ENCODE peak calls at places on chromosome 10, in eight cellular contexts. B is heart left ventricle, E is AG10803, D is IMR-90, Z is trophoblast cell, X is left lung, Q is brain microvascular endothelial cell, F is PC-9. K is an unnamed sample.

GRCh38 chr10:75712241-75712880 is 280.9 kb downstream of the LRMDA start:
- DNase-seq in D (no peak), X (no peak), E (no peak), F (no peak), Z (no peak), B (peak), Q (no peak), K (no peak)

GRCh38 chr10:120436431-120437142 is 20.4 kb upstream of the PLPP4 start:
- DNase-seq in Q (no peak), F (no peak), Z (no peak), B (no peak), E (no peak), D (no peak), X (no peak), K (no peak)

GRCh38 chr10:52261362-52261761 is 52.7 kb upstream of the DKK1 start:
- DNase-seq in Z (no peak), X (no peak), Q (no peak), B (no peak), D (no peak), F (no peak), E (no peak), K (no peak)

GRCh38 chr10:110278562-110278961 is 26.2 kb downstream of the SMNDC1 start:
- DNase-seq in B (no peak), F (no peak), X (no peak), Q (no peak), Z (no peak), D (no peak), E (no peak), K (no peak)

GRCh38 chr10:86038371-86038770 is 328.2 kb downstream of the GRID1 start:
- DNase-seq in D (no peak), E (no peak), Z (no peak), X (no peak), B (no peak), F (no peak), Q (no peak), K (no peak)

GRCh38 chr10:29861811-29862505 is 197.4 kb downstream of the JCAD start:
- DNase-seq in X (no peak), D (no peak), B (no peak), F (no peak), Z (no peak), E (peak), Q (no peak), K (no peak)

GRCh38 chr10:44411251-44411650 is 26.4 kb upstream of the CXCL12 start:
- DNase-seq in F (no peak), D (no peak), E (no peak), Q (no peak), X (no peak), Z (no peak), B (no peak), K (no peak)

GRCh38 chr10:73956476-73957338 is 41.2 kb upstream of the VCL start:
- DNase-seq in D (peak), X (no peak), B (peak), E (no peak), Q (peak), F (peak), Z (no peak), K (no peak)

GRCh38 chr10:105094048-105094447 is 453.0 kb downstream of the SORCS3 start:
- DNase-seq in D (no peak), Z (no peak), B (no peak), F (no peak), E (no peak), Q (no peak), X (no peak), K (no peak)

GRCh38 chr10:42491001-42491592 is 147.3 kb downstream of the ZNF33B start:
- DNase-seq in B (no peak), Q (no peak), Z (peak), F (no peak), X (no peak), E (peak), D (peak), K (no peak)

GRCh38 chr10:63605568-63605967 is 84.4 kb downstream of the REEP3 start:
- DNase-seq in D (peak), F (no peak), Q (no peak), B (no peak), E (no peak), Z (no peak), X (no peak), K (no peak)

DNA sequence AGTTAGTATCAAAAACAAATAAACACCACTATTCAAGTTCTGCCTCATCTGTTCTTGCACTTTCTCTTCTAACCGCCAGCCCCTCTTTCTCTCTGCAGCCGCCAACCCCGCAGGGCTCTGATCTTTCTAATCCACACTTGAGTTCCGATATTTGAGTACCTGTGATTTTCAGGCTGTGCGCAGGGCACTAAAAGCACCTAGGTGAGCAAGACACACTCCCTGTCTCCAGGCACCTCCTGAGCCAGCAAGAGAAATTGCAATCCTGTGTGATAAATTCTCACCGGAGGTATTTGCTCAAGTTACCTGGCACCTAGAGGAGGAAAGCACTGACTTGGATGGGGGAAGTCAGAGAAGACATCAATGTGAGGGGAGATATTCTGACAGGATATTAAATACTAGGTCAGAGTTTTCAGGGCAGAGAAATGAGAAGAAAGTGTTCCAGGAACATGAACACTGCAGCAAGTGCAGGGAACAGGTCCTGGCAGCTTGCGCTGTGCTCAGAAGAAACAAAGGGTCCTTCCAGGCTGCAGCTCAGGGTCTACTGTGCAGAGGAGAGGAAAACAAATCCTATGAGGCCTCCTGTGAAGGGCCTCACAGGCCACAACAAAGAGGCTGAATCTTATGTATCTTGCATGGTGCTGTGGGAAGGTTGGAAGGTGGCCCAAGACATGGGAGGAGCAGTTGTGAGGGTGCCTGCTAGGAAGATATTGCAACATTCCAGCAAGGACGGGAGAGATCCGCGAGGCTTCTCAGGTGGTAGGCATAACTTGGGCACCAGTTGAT is 568.7 kb upstream of the MGMT start:
- DNase-seq in Z (no peak), F (no peak), B (no peak), Q (no peak), X (no peak), D (no peak), E (no peak), K (no peak)
- H3K4me3 ChIP-seq in Z (no peak), F (no peak), B (no peak), Q (no peak), X (no peak), D (no peak), E (no peak), K (no peak)

GRCh38 chr10:92834331-92834730 is 14.0 kb upstream of the EXOC6 start:
- DNase-seq in E (no peak), X (no peak), F (no peak), Z (no peak), D (peak), Q (no peak), B (no peak), K (no peak)

GRCh38 chr10:92832121-92832520 is 16.2 kb upstream of the EXOC6 start:
- DNase-seq in Q (no peak), D (no peak), X (no peak), B (no peak), F (no peak), Z (peak), E (no peak), K (no peak)

GRCh38 chr10:92832998-92833642 is 15.2 kb upstream of the EXOC6 start:
- DNase-seq in Z (no peak), Q (no peak), F (no peak), E (no peak), B (no peak), D (no peak), X (no peak), K (no peak)

GRCh38 chr10:92837462-92837861 is 10.9 kb upstream of the EXOC6 start:
- DNase-seq in D (no peak), X (no peak), Q (no peak), B (no peak), E (no peak), Z (no peak), F (no peak), K (no peak)

GRCh38 chr10:92834981-92835380 is 13.3 kb upstream of the EXOC6 start:
- DNase-seq in Z (no peak), F (no peak), B (no peak), D (peak), X (no peak), E (no peak), Q (no peak), K (no peak)
- H3K4me3 ChIP-seq in Z (no peak), F (no peak), B (no peak), D (no peak), X (no peak), E (no peak), Q (no peak), K (no peak)

GRCh38 chr10:103763374-103764202 is 91.8 kb downstream of the SH3PXD2A start:
- DNase-seq in D (peak), B (no peak), F (no peak), X (no peak), Q (no peak), E (no peak), Z (no peak), K (no peak)
- H3K4me3 ChIP-seq in D (no peak), B (no peak), F (no peak), X (no peak), Q (no peak), E (no peak), Z (no peak), K (no peak)

DNA sequence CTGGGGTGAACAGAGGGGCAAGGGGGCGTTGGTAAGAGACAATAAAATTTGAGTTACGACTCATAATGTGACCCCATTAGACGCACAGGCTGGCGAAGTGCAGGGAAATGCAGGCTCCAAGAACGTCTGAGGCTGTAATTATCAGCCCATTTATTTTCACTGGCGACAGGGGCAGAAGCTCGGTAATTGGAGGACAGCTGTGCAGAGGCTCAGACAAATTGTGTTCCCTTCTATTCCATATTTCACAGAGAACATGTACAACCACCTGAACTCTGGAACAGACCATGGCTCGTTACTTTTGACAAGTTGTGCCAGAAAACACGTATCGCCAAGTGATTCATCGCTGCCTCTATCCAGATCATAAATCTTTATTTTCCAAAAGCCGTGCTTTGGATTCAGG is 137.3 kb upstream of the FRMD4A start:
- DNase-seq in F (no peak), E (no peak), Q (no peak), B (no peak), D (peak), X (no peak), Z (no peak), K (no peak)
- H3K4me3 ChIP-seq in F (no peak), E (no peak), Q (no peak), B (no peak), D (no peak), X (no peak), Z (no peak), K (no peak)

GRCh38 chr10:60303778-60304177 is 85.9 kb downstream of the ANK3 start:
- DNase-seq in Z (no peak), D (no peak), B (no peak), X (no peak), F (no peak), E (no peak), Q (no peak), K (no peak)

GRCh38 chr10:60299390-60299778 is 90.3 kb downstream of the ANK3 start:
- DNase-seq in B (no peak), F (no peak), E (no peak), D (no peak), Z (no peak), Q (no peak), X (no peak), K (no peak)

GRCh38 chr10:60296073-60296472 is 93.6 kb downstream of the ANK3 start:
- DNase-seq in B (no peak), F (no peak), D (no peak), Z (no peak), X (no peak), Q (no peak), E (no peak), K (no peak)

GRCh38 chr10:60298408-60299389 is 91.0 kb downstream of the ANK3 start:
- DNase-seq in X (no peak), D (no peak), E (no peak), Q (no peak), Z (no peak), B (no peak), F (no peak), K (no peak)

GRCh38 chr10:60299961-60300883 is 89.5 kb downstream of the ANK3 start:
- DNase-seq in Q (peak), B (peak), F (no peak), X (no peak), E (no peak), D (peak), Z (peak), K (peak)
- H3K4me3 ChIP-seq in Q (no peak), B (peak), F (no peak), X (no peak), E (no peak), D (no peak), Z (no peak), K (no peak)

DNA sequence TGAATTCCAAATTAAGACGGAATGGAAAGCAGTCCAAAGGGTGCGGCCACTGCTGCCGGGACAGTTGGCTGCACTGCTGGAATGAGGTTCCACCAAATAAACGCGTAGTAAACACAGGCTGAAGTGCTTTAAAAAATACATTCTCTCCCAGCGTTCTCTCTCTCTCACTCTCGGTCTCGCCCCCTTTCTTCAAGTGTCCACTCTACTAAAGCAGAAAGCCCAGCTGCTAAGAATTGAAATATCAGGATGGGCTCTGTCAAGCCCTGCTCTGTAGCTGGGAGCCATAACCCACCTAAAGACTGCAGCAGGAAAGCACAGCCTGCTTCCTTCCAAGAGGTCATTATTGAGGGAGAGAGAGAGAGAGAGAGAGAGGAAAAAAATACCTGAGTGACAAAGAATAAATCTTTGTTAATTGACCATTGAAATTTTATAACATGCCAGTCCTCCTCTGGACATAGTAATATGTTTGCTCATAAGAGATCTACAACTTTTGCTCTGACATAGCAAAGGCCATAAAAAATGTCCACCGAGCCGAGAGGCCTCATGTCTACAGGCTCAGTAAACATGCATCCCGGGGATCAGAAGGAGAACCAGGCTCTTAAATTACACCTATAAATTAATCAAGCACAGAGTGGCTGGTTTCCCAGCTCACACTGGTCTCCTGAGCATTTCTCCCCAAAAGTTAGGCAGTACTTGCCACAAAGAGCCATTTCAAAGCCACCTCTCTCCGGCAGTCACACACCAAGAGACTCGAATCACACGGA is 72.8 kb downstream of the FGFR2 start:
- DNase-seq in B (no peak), Q (no peak), Z (peak), F (no peak), D (no peak), X (no peak), E (no peak), K (no peak)
- H3K4me3 ChIP-seq in B (no peak), Q (no peak), Z (no peak), F (no peak), D (no peak), X (no peak), E (no peak), K (no peak)

GRCh38 chr10:69086131-69086530 is 1.8 kb upstream of the SRGN start:
- DNase-seq in Q (no peak), F (no peak), D (no peak), X (no peak), B (peak), E (peak), Z (no peak), K (no peak)

GRCh38 chr10:69088801-69089501 is 1.0 kb downstream of the SRGN start:
- DNase-seq in D (peak), F (no peak), B (no peak), Q (peak), Z (no peak), E (no peak), X (no peak), K (no peak)

GRCh38 chr10:69089638-69090599 is 2.0 kb downstream of the SRGN start:
- DNase-seq in E (no peak), B (no peak), D (peak), Z (no peak), X (peak), Q (peak), F (no peak), K (no peak)

GRCh38 chr10:69087600-69088470 is at the start of gene SRGN:
- DNase-seq in F (peak), Q (peak), D (peak), X (peak), E (peak), B (peak), Z (peak), K (no peak)

DNA sequence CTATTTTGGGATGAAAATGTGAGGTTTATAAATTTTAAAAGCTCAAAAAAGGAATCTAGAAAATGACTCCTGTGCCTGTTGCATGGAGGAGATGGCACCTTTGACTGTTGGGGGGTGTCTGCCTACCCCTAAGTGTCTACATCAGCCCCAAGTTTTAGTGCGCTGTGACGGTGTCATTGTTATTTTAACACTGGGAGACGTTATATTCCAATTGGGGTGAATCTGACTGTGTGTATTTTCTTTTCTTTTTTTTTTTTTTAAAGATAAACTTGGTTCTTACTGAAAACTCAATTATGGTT is 517 bp downstream of the SRGN start:
- DNase-seq in F (no peak), Z (no peak), D (no peak), E (no peak), Q (no peak), X (no peak), B (no peak), K (no peak)
- H3K4me3 ChIP-seq in F (peak), Z (no peak), D (no peak), E (no peak), Q (peak), X (peak), B (peak), K (no peak)

GRCh38 chr10:48958598-48959200 is 19.1 kb upstream of the LRRC18 start:
- DNase-seq in X (no peak), D (no peak), Z (no peak), E (no peak), Q (no peak), F (no peak), B (no peak), K (no peak)

GRCh38 chr10:48951707-48952106 is 12.1 kb upstream of the LRRC18 start:
- DNase-seq in D (no peak), B (no peak), E (no peak), Z (no peak), F (no peak), Q (no peak), X (no peak), K (no peak)

DNA sequence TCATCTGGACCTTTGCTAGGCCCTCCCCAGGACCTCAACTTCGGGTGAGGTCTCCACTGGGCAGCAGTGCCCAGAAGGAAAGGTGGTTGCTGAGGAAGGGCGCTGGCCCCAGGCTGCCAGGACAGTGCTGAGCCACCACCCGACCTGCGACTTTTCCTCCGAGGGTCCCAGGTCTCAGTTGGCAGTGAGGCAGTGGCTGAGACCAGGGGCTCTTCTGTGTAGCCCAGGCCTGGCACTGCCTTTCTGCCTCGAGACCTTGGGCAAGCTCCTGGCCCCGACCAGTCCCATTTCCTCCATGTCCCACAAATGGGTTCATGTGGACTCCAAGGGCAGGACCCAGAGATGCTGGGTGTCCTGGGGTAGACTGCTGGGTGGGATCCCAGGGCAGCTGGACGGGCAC is 17.7 kb upstream of the LRRC18 start:
- DNase-seq in D (no peak), Z (no peak), B (no peak), Q (no peak), F (no peak), E (no peak), X (no peak), K (no peak)
- H3K4me3 ChIP-seq in D (no peak), Z (no peak), B (no peak), Q (no peak), F (no peak), E (no peak), X (no peak), K (no peak)

DNA sequence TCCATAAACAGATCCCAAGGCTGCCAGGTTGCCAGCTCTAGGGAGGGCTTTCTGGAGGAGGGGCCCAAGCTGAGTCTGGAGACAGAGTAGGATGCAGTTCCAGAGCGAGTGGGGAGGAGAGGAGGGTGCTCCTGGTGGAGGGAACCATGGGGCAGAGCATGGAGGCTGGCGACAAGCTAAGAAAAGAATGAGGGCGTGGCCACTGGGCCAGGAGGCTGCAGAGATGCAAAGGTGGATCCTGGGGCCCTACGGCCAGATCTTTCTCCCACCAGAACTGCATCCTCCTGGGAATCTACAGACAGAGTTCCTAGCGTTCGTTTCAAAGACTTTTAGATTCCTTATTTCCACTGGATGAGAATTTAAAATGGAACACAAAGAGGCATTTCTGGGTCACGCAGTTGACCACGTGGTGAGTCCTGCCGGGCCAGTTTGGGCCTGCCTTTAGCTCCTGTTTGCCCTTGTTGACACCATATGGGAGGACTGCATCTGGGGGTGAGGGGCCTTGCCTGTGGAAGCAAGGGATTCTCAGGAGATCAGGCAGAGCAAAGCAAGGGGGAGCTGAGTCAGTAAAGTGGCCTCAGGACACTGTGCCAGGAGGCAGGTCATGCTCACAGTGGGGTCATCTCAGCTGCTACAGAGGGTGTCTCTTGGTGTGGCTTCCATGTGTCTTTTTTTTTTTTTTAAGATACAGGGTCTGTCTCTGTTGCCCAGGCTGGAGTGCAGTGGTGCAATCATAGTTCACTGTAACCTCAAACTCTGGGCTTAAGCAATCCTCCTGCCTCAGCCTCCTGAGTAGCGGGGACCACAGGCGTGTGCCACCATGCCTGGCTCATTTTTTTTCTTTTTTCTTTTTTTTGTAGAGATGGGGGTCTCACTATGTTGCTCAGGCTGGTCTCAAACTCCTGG is 137.8 kb downstream of the SH3PXD2A start:
- DNase-seq in E (no peak), F (no peak), X (no peak), Z (no peak), D (no peak), B (no peak), Q (no peak), K (no peak)
- H3K4me3 ChIP-seq in E (no peak), F (no peak), X (no peak), Z (no peak), D (no peak), B (no peak), Q (no peak), K (no peak)